ENCODE peak calls at places on chromosome 19, in eight cellular contexts. M, W, A, N, R, O, H and G are unnamed samples.

GRCh38 chr19:16462757-16463250 is 9.0 kb downstream of the EPS15L1 start:
- DNase-seq in W (no peak), R (no peak), H (peak), O (no peak), A (no peak), M (no peak), N (no peak), G (no peak)

GRCh38 chr19:36169084-36169760 is 17.0 kb upstream of the COX7A1 start:
- DNase-seq in O (no peak), R (no peak), M (no peak), A (no peak), W (no peak), N (no peak), H (peak), G (peak)

GRCh38 chr19:11324079-11324661 is 15.3 kb downstream of the RAB3D start:
- DNase-seq in M (peak), W (no peak), O (peak), A (no peak), R (peak), N (peak), H (peak), G (peak)

GRCh38 chr19:46404039-46404883 is 9.1 kb downstream of the CCDC8 start:
- DNase-seq in N (no peak), R (no peak), H (peak), M (no peak), O (no peak), A (no peak), W (no peak), G (no peak)

GRCh38 chr19:50546527-50547221 is 21.6 kb downstream of the LRRC4B start:
- DNase-seq in A (no peak), O (no peak), M (no peak), H (no peak), N (no peak), W (no peak), R (no peak), G (no peak)

GRCh38 chr19:16920816-16921529 is 32.2 kb downstream of the F2RL3 start:
- DNase-seq in W (no peak), R (no peak), H (no peak), M (no peak), O (peak), N (peak), A (no peak), G (no peak)

GRCh38 chr19:17001603-17002183 is 24.9 kb downstream of the CPAMD8 start:
- DNase-seq in O (no peak), A (peak), H (no peak), R (no peak), M (peak), N (no peak), W (no peak), G (no peak)

GRCh38 chr19:17346109-17346671 is 8.8 kb downstream of the GTPBP3 start:
- DNase-seq in A (peak), W (no peak), O (no peak), H (peak), R (peak), M (peak), N (peak), G (no peak)

GRCh38 chr19:34430738-34431625 is 2.8 kb downstream of the UBA2 start:
- DNase-seq in W (no peak), H (no peak), O (peak), M (peak), N (peak), R (peak), A (no peak), G (peak)

GRCh38 chr19:6472713-6473112 is 8.6 kb downstream of the CRB3 start:
- DNase-seq in A (no peak), H (no peak), M (no peak), N (no peak), O (no peak), R (no peak), W (no peak), G (no peak)

GRCh38 chr19:46785054-46785979 is 3.1 kb downstream of the SLC1A5 start:
- DNase-seq in O (no peak), W (no peak), A (no peak), R (no peak), N (no peak), M (no peak), H (no peak), G (no peak)

GRCh38 chr19:45641274-45642105 is 2.3 kb upstream of the EML2 start:
- DNase-seq in N (peak), R (no peak), W (peak), O (peak), M (peak), H (peak), A (peak), G (no peak)

GRCh38 chr19:29563688-29564087 is 37.9 kb downstream of the VSTM2B start:
- DNase-seq in R (no peak), M (no peak), H (no peak), A (no peak), O (no peak), N (no peak), W (no peak), G (no peak)

GRCh38 chr19:43901395-43902390 is 33.4 kb downstream of the ZNF45 start:
- DNase-seq in W (no peak), H (peak), M (peak), N (no peak), O (peak), A (peak), R (peak), G (no peak)

GRCh38 chr19:47280183-47280797 is 5.6 kb downstream of the INAFM1 start:
- DNase-seq in O (no peak), W (no peak), M (peak), A (peak), N (peak), H (peak), R (peak), G (no peak)